ENCODE peak calls at places on chromosomes 1 and 21, in ten cellular contexts. U is K562, X is spleen, Y is A549, H is testis, A is breast epithelium, F is prostate gland, C is heart left ventricle, O is tibial nerve, T is body of pancreas. D is an unnamed sample.
A peak's percentile ranks its signal among the peaks of the same experiment; 100 is the strongest.

GRCh38 chr1:67687649-67688048 is 2.6 kb downstream of the GADD45A start:
- DNase-seq in U (no peak), X (no peak), Y (no peak), H (no peak), A (no peak), F (no peak), C (no peak), O (no peak), T (no peak), D (peak; percentile 94)

GRCh38 chr1:235343726-235344125 is 15.4 kb downstream of the GGPS1 start:
- DNase-seq in U (no peak), X (no peak), Y (no peak), H (no peak), A (no peak), F (no peak), C (no peak), O (no peak), T (no peak), D (no peak)

GRCh38 chr1:209430821-209431259 is 152.7 kb upstream of the CAMK1G start:
- DNase-seq in U (no peak), X (no peak), Y (no peak), H (no peak), A (no peak), F (peak; percentile 86), C (no peak), O (no peak), T (no peak), D (no peak)

GRCh38 chr21:32524010-32524719 is 61.2 kb downstream of the TCP10L start:
- DNase-seq in U (no peak), X (no peak), Y (no peak), H (no peak), A (no peak), F (no peak), C (peak; percentile 70), O (no peak), T (no peak), D (no peak)

GRCh38 chr21:29349702-29350101 is 51.0 kb downstream of the BACH1 start:
- DNase-seq in U (no peak), X (no peak), Y (no peak), H (no peak), A (no peak), F (no peak), C (no peak), O (no peak), T (peak; percentile 12), D (peak; percentile 63)

GRCh38 chr1:36869054-36869453 is 165.3 kb downstream of the GRIK3 start:
- DNase-seq in U (no peak), X (no peak), Y (no peak), H (no peak), A (no peak), F (no peak), C (no peak), O (no peak), T (no peak), D (no peak)

GRCh38 chr1:28259935-28260802 is 851 bp downstream of the SESN2 start:
- DNase-seq in U (peak; percentile 52), X (peak; percentile 89), Y (peak; percentile 75), H (peak; percentile 82), A (peak; percentile 68), F (peak; percentile 84), C (peak; percentile 82), O (peak; percentile 53), T (peak; percentile 75), D (peak; percentile 84)

GRCh38 chr1:206685256-206685748 is 597 bp downstream of the MAPKAPK2 start:
- DNase-seq in U (peak; percentile 72), X (peak; percentile 91), Y (peak; percentile 13), H (no peak), A (no peak), F (no peak), C (no peak), O (no peak), T (peak; percentile 45), D (peak; percentile 49)

GRCh38 chr1:19955529-19956170 is 23.8 kb downstream of the PLA2G2A start:
- DNase-seq in U (no peak), X (no peak), Y (no peak), H (no peak), A (no peak), F (no peak), C (no peak), O (no peak), T (no peak), D (no peak)

DNA sequence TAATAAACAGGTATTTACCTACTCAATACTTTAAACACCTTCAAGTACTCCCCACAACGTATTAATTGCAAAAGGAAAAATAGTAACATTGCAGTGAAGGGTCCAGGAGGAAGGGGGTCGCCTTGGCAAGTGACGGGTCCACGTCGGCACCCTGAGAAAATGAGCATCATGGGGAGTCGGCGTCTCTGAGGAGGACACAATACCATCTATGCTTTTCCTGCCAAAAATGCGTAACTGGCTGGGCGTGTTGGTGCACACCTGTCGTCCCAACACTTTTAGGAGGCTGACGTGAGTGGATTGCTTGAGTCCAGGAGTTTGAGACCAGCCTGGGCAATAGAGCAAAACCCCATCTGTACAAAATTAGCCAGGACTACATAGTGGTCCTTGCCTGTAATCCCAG is 7.3 kb downstream of the FTCD start:
- DNase-seq in U (no peak), X (peak; percentile 5), Y (no peak), H (no peak), A (no peak), F (no peak), C (peak; percentile 20), O (no peak), T (no peak), D (no peak)
- TF ChIP-seq POLR2A in U (no peak), X (no peak), Y (no peak), H (no peak), A (no peak), F (no peak), C (no peak), O (no peak), T (no peak), D (no peak)

DNA sequence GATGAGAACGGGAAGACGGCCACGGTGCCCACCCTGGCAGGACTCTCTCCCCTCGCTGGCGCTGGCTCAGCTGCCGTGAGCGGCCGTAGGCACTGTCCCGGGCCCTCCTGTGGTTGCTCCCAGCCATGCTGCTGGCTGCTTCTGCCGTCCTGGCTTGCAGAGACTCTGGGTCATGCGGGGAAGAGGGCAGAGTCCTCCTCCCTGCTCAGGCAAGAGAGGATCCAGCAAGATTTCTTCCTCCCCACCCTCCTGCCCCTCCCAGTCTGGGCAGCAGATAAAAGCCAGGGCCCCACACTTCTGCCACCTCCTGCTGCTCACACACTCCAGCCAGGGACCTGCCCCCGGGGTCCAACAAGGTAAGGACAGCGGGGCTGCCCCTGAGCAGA is 60.1 kb downstream of the AGPAT3 start:
- DNase-seq in U (no peak), X (no peak), Y (no peak), H (no peak), A (no peak), F (no peak), C (peak; percentile 57), O (no peak), T (no peak), D (peak; percentile 73)
- TF ChIP-seq POLR2A in U (no peak), X (no peak), Y (no peak), H (no peak), A (no peak), F (no peak), C (no peak), O (no peak), T (no peak), D (no peak)

GRCh38 chr1:58784758-58785423 is 1.0 kb upstream of the JUN start:
- DNase-seq in U (peak; percentile 64), X (peak; percentile 96), Y (peak; percentile 84), H (peak; percentile 93), A (peak; percentile 91), F (peak; percentile 85), C (peak; percentile 92), O (peak; percentile 88), T (peak; percentile 91), D (peak; percentile 55)
- TF ChIP-seq POLR2A in U (no peak), X (no peak), Y (no peak), H (no peak), A (peak; percentile 61), F (peak; percentile 50), C (no peak), O (no peak), T (no peak), D (no peak)

GRCh38 chr1:172627702-172628101 is 31.2 kb upstream of the FASLG start:
- DNase-seq in U (no peak), X (no peak), Y (no peak), H (no peak), A (no peak), F (no peak), C (no peak), O (no peak), T (no peak), D (no peak)
- TF ChIP-seq POLR2A in U (no peak), X (no peak), Y (no peak), H (no peak), A (no peak), F (no peak), C (no peak), O (no peak), T (no peak), D (no peak)

GRCh38 chr1:113783254-113784103 is 24.2 kb upstream of the PHTF1 start:
- DNase-seq in U (peak; percentile 49), X (no peak), Y (no peak), H (peak; percentile 56), A (no peak), F (no peak), C (no peak), O (peak; percentile 43), T (peak; percentile 40), D (peak; percentile 72)
- TF ChIP-seq POLR2A in U (no peak), X (no peak), Y (no peak), H (no peak), A (no peak), F (no peak), C (no peak), O (no peak), T (no peak), D (no peak)